ENCODE peak calls at places on chromosomes 3 and 15, in nine cellular contexts. I is HepG2, Z is body of pancreas, Y is heart right ventricle, H is ascending aorta, X is mammary epithelial cell, N is testis, G is stomach, Q is SK-N-SH. T is an unnamed sample.
A peak's percentile ranks its signal among the peaks of the same experiment; 100 is the strongest.

GRCh38 chr3:189530822-189531221 is 100.4 kb upstream of the TP63 start:
- DNase-seq in I (no peak), Z (no peak), Y (no peak), H (no peak), X (peak; percentile 79), N (no peak), G (no peak), Q (no peak), T (no peak)

GRCh38 chr15:38612159-38612863 is 47.7 kb upstream of the RASGRP1 start:
- DNase-seq in I (no peak), Z (no peak), Y (no peak), H (no peak), X (no peak), N (no peak), G (no peak), Q (no peak), T (no peak)

GRCh38 chr3:105845488-105845887 is 23.3 kb downstream of the CBLB start:
- DNase-seq in I (peak; percentile 37), Z (no peak), Y (no peak), H (no peak), X (peak; percentile 37), N (peak; percentile 53), G (no peak), Q (no peak), T (no peak)

GRCh38 chr3:46114324-46114988 is 87.2 kb upstream of the XCR1 start:
- DNase-seq in I (peak; percentile 62), Z (no peak), Y (no peak), H (no peak), X (peak; percentile 76), N (no peak), G (no peak), Q (no peak), T (peak; percentile 33)

GRCh38 chr3:117144832-117145231 is 435.3 kb downstream of the TUSC7 start:
- DNase-seq in I (no peak), Z (no peak), Y (no peak), H (no peak), X (no peak), N (no peak), G (no peak), Q (no peak), T (no peak)

GRCh38 chr3:48405971-48406370 is 23.9 kb downstream of the PLXNB1 start:
- DNase-seq in I (no peak), Z (peak; percentile 6), Y (no peak), H (no peak), X (no peak), N (no peak), G (no peak), Q (no peak), T (no peak)

GRCh38 chr3:187667526-187667925 is 2.7 kb downstream of the SST start:
- DNase-seq in I (peak; percentile 9), Z (no peak), Y (no peak), H (no peak), X (no peak), N (no peak), G (no peak), Q (no peak), T (no peak)

GRCh38 chr3:104359546-104359945 is 1007.2 kb upstream of the ALCAM start:
- DNase-seq in I (no peak), Z (no peak), Y (no peak), H (no peak), X (peak; percentile 43), N (no peak), G (no peak), Q (no peak), T (no peak)

GRCh38 chr15:100867476-100867875 is 12.2 kb upstream of the ALDH1A3 start:
- DNase-seq in I (no peak), Z (no peak), Y (no peak), H (no peak), X (no peak), N (no peak), G (no peak), Q (no peak), T (no peak)

GRCh38 chr3:45497963-45498362 is 96.6 kb upstream of the LIMD1 start:
- DNase-seq in I (no peak), Z (no peak), Y (no peak), H (no peak), X (no peak), N (no peak), G (no peak), Q (no peak), T (peak; percentile 51)

GRCh38 chr3:180854887-180855286 is 57.6 kb upstream of the FXR1 start:
- DNase-seq in I (no peak), Z (no peak), Y (no peak), H (no peak), X (no peak), N (no peak), G (no peak), Q (no peak), T (no peak)

GRCh38 chr3:126261037-126261436 is 80.7 kb upstream of the ALDH1L1 start:
- DNase-seq in I (peak; percentile 62), Z (peak; percentile 50), Y (no peak), H (peak; percentile 31), X (no peak), N (peak; percentile 28), G (peak; percentile 53), Q (no peak), T (peak; percentile 79)

DNA sequence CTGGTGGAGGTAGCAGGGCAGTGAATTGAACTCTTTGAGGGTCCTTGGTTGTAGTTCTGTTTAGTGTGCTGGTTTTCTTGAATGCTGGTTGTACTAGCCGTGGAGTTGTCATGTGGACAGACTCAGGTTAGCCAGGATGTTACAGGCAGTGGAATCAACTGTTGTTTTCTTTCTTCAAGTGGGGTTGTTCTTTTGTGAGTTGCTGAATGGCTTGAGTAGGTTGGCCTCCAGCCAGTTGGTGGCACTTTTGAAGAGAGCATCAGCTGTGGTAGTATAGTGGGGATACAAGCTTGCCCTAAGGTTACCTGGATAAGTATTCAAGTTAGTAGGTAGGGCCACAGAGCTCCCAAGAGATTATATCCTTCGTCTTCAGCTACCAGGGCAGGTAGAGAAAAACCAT is 31.8 kb upstream of the RARB start:
- DNase-seq in I (no peak), Z (no peak), Y (no peak), H (no peak), X (no peak), N (no peak), G (no peak), Q (no peak), T (no peak)
- H3K4me3 ChIP-seq in I (no peak overlapping the region), Z (no peak overlapping the region), Y (no peak overlapping the region), H (no peak overlapping the region), X (no peak overlapping the region), N (no peak overlapping the region), G (no peak overlapping the region), Q (no peak overlapping the region), T (no peak overlapping the region)

GRCh38 chr3:124627501-124627908 is 102.7 kb upstream of the UMPS start:
- DNase-seq in I (no peak), Z (no peak), Y (no peak), H (no peak), X (no peak), N (peak; percentile 25), G (peak; percentile 61), Q (no peak), T (no peak)
- H3K27ac ChIP-seq in I (no peak overlapping the region), Z (peak overlapping the region; percentile 27), Y (no peak overlapping the region), H (peak overlapping the region; percentile 19), X (no peak overlapping the region), N (no peak overlapping the region), G (peak overlapping the region; percentile 62), Q (no peak overlapping the region), T (no peak overlapping the region)

DNA sequence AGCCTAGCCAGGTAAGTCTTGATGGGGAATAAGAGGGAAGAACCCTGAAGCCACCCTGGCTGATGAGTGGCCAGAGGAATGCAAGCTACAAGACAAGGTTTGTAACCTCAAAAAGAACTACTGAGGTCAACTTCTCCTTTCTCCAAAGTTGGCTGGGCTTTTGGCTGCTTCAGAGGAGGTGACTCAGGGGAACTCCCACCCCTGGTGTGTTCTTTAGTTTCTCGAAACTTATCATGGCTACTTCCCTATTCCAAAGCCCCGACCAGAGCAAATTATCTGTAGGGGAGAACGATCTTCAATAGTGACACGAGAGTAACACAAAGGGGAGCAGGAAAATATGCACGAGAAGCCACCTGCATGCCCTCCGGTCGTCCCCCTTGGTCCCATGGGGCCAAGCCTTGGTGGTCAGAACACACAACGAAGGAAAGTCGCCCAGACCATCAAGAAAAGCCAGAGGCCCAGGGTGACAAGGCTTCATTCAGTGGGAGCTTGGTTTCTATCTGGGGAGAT is 6.5 kb upstream of the BCL2A1 start:
- DNase-seq in I (no peak), Z (no peak), Y (peak; percentile 20), H (no peak), X (no peak), N (no peak), G (no peak), Q (no peak), T (no peak)
- H3K4me3 ChIP-seq in I (no peak overlapping the region), Z (no peak overlapping the region), Y (no peak overlapping the region), H (no peak overlapping the region), X (no peak overlapping the region), N (no peak overlapping the region), G (no peak overlapping the region), Q (no peak overlapping the region), T (no peak overlapping the region)

DNA sequence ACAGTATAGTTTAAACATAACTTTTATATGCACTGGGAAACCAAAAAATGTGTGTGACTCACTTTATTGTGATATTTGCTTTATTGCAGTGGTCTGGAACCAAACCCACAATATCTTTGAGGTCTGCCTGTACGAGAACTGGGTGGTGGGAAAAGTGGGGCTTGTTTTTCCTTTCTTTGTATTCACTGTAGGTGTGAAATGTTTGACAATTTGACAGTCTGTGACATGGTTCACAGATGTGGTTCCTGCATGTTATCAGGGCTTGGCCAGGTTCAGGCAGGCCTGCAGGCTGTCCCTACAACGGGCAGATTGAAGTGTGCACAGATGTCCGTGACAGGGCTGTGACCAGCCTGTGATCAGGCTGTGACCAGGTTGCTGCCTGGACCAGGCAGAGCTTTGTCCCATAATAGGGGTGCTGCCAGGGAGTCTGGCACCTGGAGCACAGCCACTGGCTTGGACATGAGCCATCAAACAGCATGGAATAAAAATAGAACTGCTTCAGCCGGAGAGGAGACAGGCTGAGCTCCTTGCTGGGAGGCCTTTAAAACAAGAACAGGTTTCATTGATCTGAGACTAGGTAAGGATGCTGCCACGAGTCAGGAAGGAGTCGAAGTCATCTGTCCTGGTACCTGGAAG is 61.0 kb downstream of the KLF13 start:
- DNase-seq in I (no peak), Z (peak; percentile 93), Y (peak; percentile 83), H (no peak), X (peak; percentile 37), N (no peak), G (peak; percentile 85), Q (peak; percentile 86), T (no peak)
- H3K27ac ChIP-seq in I (no peak overlapping the region), Z (peak overlapping the region; percentile 81), Y (peak overlapping the region; percentile 42), H (peak overlapping the region; percentile 46), X (no peak overlapping the region), N (no peak overlapping the region), G (peak overlapping the region; percentile 78), Q (no peak overlapping the region), T (peak overlapping the region; percentile 22)

GRCh38 chr3:138594935-138595259 is 837 bp upstream of the CEP70 start:
- DNase-seq in I (no peak), Z (no peak), Y (no peak), H (no peak), X (no peak), N (no peak), G (no peak), Q (no peak), T (no peak)
- H3K4me3 ChIP-seq in I (no peak overlapping the region), Z (no peak overlapping the region), Y (peak overlapping the region; percentile 80), H (peak overlapping the region; percentile 63), X (no peak overlapping the region), N (no peak overlapping the region), G (peak overlapping the region; percentile 70), Q (peak overlapping the region; percentile 79), T (no peak overlapping the region)

GRCh38 chr15:77410701-77411613 is 8.9 kb downstream of the PEAK1 start:
- DNase-seq in I (no peak), Z (no peak), Y (no peak), H (no peak), X (no peak), N (no peak), G (no peak), Q (no peak), T (no peak)
- H3K27ac ChIP-seq in I (no peak overlapping the region), Z (no peak overlapping the region), Y (no peak overlapping the region), H (no peak overlapping the region), X (no peak overlapping the region), N (no peak overlapping the region), G (no peak overlapping the region), Q (no peak overlapping the region), T (no peak overlapping the region)

T was measured in uterus.